ENCODE peak calls at places on chromosomes 16 and 17, in ten cellular contexts. L is T1000; D is HS-27A; G is psoas muscle; C is M059J; T is Peyer's patch; R is mucosa of descending colon; F is activated naive CD8-positive, alpha-beta T cell treated with anti-CD3 and anti-CD28 coated beads for 36 hours; Z is AG04450; W is HEK293T. I is an unnamed sample.

GRCh38 chr17:75512946-75513666 is 2.2 kb downstream of the CASKIN2 start:
- DNase-seq in R (no peak), C (peak), F (no peak), Z (no peak), L (no peak), W (no peak), G (no peak), T (no peak), D (no peak), I (no peak)

GRCh38 chr17:19718613-19719364 is 2.4 kb upstream of the SLC47A2 start:
- DNase-seq in W (peak), C (no peak), D (no peak), R (no peak), G (no peak), F (no peak), L (no peak), T (peak), Z (no peak), I (no peak)

GRCh38 chr16:81709369-81709900 is 69.7 kb upstream of the PLCG2 start:
- DNase-seq in F (no peak), C (no peak), L (no peak), G (no peak), D (no peak), R (no peak), T (no peak), Z (no peak), W (no peak), I (no peak)

GRCh38 chr17:3691539-3692166 is 4.3 kb downstream of the P2RX5 start:
- DNase-seq in C (no peak), R (peak), F (no peak), T (no peak), Z (no peak), D (no peak), G (no peak), L (no peak), W (no peak), I (no peak)

GRCh38 chr17:2016494-2016893 is 8.6 kb downstream of the RTN4RL1 start:
- DNase-seq in G (no peak), C (no peak), L (no peak), W (no peak), T (no peak), F (no peak), Z (no peak), R (no peak), D (no peak), I (no peak)

GRCh38 chr16:69567031-69567680 is 1.4 kb downstream of the NFAT5 start:
- DNase-seq in R (no peak), Z (no peak), W (peak), L (no peak), G (no peak), F (peak), C (peak), D (no peak), T (no peak), I (no peak)

GRCh38 chr17:33929181-33929724 is 325.8 kb upstream of the CCL2 start:
- DNase-seq in C (no peak), F (no peak), T (no peak), R (no peak), L (no peak), G (no peak), W (no peak), Z (no peak), D (no peak), I (no peak)

GRCh38 chr16:67157892-67158635 is 1.6 kb downstream of the TRADD start:
- DNase-seq in Z (no peak), L (no peak), G (no peak), R (no peak), D (no peak), W (no peak), C (no peak), F (no peak), T (no peak), I (no peak)

GRCh38 chr17:32341141-32341856 is 674 bp downstream of the C17orf75 start:
- DNase-seq in F (peak), T (no peak), G (no peak), D (no peak), Z (no peak), L (no peak), R (no peak), C (no peak), W (no peak), I (no peak)

GRCh38 chr17:48995332-48995870 is 1.8 kb upstream of the IGF2BP1 start:
- DNase-seq in T (no peak), D (no peak), R (no peak), Z (no peak), G (no peak), F (no peak), C (peak), L (no peak), W (no peak), I (no peak)

GRCh38 chr16:69397821-69398521 is 12.2 kb upstream of the TERF2 start:
- DNase-seq in T (no peak), W (peak), Z (no peak), G (no peak), C (peak), F (no peak), D (peak), L (no peak), R (no peak), I (no peak)

GRCh38 chr16:58125781-58126335 is 3.3 kb downstream of the CFAP20 start:
- DNase-seq in Z (no peak), D (no peak), F (no peak), C (no peak), W (no peak), L (no peak), G (no peak), T (no peak), R (no peak), I (no peak)